ENCODE peak calls at places on chromosomes 16 and 17, in eight cellular contexts. W is GM12892; S is AG10803; Q is transverse colon; I is HuH-7.5; H is hippocampal formation; L is activated naive CD8-positive, alpha-beta T cell treated with anti-CD3 and anti-CD28 coated beads, Interleukin-2, amount 50 U/mL, for 24 hours; B is lung. K is an unnamed sample.

GRCh38 chr17:49955157-49955556 is 13.8 kb upstream of the DLX4 start:
- DNase-seq in W (no peak), S (no peak), Q (no peak), I (no peak), H (no peak), L (no peak), B (no peak), K (no peak)

GRCh38 chr17:22454070-22454999 is 762.0 kb downstream of the KCNJ18 start:
- DNase-seq in W (no peak), S (no peak), Q (no peak), I (no peak), H (no peak), L (no peak), B (peak; percentile 7), K (no peak)

GRCh38 chr17:40750391-40750790 is 4.7 kb downstream of the KRT25 start:
- DNase-seq in W (no peak), S (no peak), Q (no peak), I (no peak), H (no peak), L (no peak), B (no peak), K (no peak)

GRCh38 chr16:11356573-11357331 is 11.5 kb downstream of the RMI2 start:
- DNase-seq in W (no peak), S (peak; percentile 57), Q (peak; percentile 81), I (peak; percentile 71), H (peak; percentile 2), L (peak; percentile 68), B (peak; percentile 75), K (no peak)

GRCh38 chr17:56798916-56799315 is 34.8 kb downstream of the C17orf67 start:
- DNase-seq in W (no peak), S (peak; percentile 25), Q (no peak), I (no peak), H (no peak), L (no peak), B (no peak), K (no peak)

GRCh38 chr16:29814592-29814991 is 1.4 kb upstream of the PAGR1 start:
- DNase-seq in W (no peak), S (no peak), Q (no peak), I (no peak), H (no peak), L (no peak), B (no peak), K (no peak)

GRCh38 chr16:88815901-88816589 is 4.3 kb upstream of the APRT start:
- DNase-seq in W (peak; percentile 56), S (no peak), Q (peak; percentile 61), I (no peak), H (no peak), L (peak; percentile 76), B (no peak), K (peak; percentile 54)

GRCh38 chr16:30028438-30029093 is 2.5 kb downstream of the TLCD3B start:
- DNase-seq in W (no peak), S (no peak), Q (no peak), I (no peak), H (no peak), L (no peak), B (no peak), K (no peak)

GRCh38 chr16:78598186-78598585 is 498.7 kb downstream of the WWOX start:
- DNase-seq in W (no peak), S (no peak), Q (no peak), I (no peak), H (no peak), L (no peak), B (no peak), K (no peak)

GRCh38 chr16:19304670-19305240 is 19.2 kb downstream of the CLEC19A start:
- DNase-seq in W (no peak), S (no peak), Q (no peak), I (no peak), H (no peak), L (no peak), B (no peak), K (no peak)